ENCODE peak calls at places on chromosomes 3 and 15, in four cellular contexts. H, C, R and K are unnamed samples.

GRCh38 chr3:194930439-194931204 is 244.9 kb downstream of the FAM43A start:
- DNase-seq in H (no peak), C (peak), R (no peak), K (peak)

GRCh38 chr15:93265046-93265658 is 176.1 kb upstream of the RGMA start:
- DNase-seq in H (no peak), C (peak), R (no peak), K (no peak)

GRCh38 chr3:184496933-184497332 is 64.7 kb upstream of the EPHB3 start:
- DNase-seq in H (no peak), C (no peak), R (peak), K (no peak)

GRCh38 chr15:94305133-94305532 is 73.8 kb downstream of the MCTP2 start:
- DNase-seq in H (no peak), C (no peak), R (no peak), K (peak)

GRCh38 chr3:56879453-56880224 is 77.9 kb upstream of the ARHGEF3 start:
- DNase-seq in H (no peak), C (peak), R (no peak), K (no peak)

GRCh38 chr3:10437272-10437994 is 68.0 kb downstream of the ATP2B2 start:
- DNase-seq in H (no peak), C (no peak), R (peak), K (no peak)

GRCh38 chr15:51332211-51333147 is 5.9 kb downstream of the CYP19A1 start:
- DNase-seq in H (no peak), C (peak), R (no peak), K (peak)

GRCh38 chr3:192700885-192701284 is 26.5 kb downstream of the FGF12 start:
- DNase-seq in H (no peak), C (no peak), R (no peak), K (no peak)

GRCh38 chr3:53239800-53240199 is 16.0 kb downstream of the TKT start:
- DNase-seq in H (no peak), C (no peak), R (no peak), K (no peak)

GRCh38 chr15:99384992-99385669 is 133.8 kb downstream of the LRRC28 start:
- DNase-seq in H (no peak), C (no peak), R (no peak), K (no peak)

GRCh38 chr3:66561374-66561773 is 60.6 kb upstream of the LRIG1 start:
- DNase-seq in H (no peak), C (no peak), R (no peak), K (no peak)

GRCh38 chr15:52870015-52870414 is 79.9 kb upstream of the ONECUT1 start:
- DNase-seq in H (no peak), C (peak), R (no peak), K (peak)

GRCh38 chr15:72796210-72796514 is 12.6 kb upstream of the ADPGK start:
- DNase-seq in H (peak), C (no peak), R (no peak), K (no peak)

GRCh38 chr3:161142486-161142885 is 37.3 kb upstream of the B3GALNT1 start:
- DNase-seq in H (no peak), C (no peak), R (no peak), K (no peak)

GRCh38 chr15:62515696-62516395 is 350.8 kb upstream of the C2CD4B start:
- DNase-seq in H (no peak), C (no peak), R (no peak), K (no peak)

GRCh38 chr3:50587806-50588758 is 18.8 kb downstream of the HEMK1 start:
- DNase-seq in H (no peak), C (no peak), R (no peak), K (no peak)

GRCh38 chr15:40937762-40938529 is 8.8 kb downstream of the DLL4 start:
- DNase-seq in H (peak), C (peak), R (no peak), K (no peak)